ENCODE peak calls at places on chromosomes 12 and 14, in four cellular contexts. K, L, G and F are unnamed samples.

GRCh38 chr12:14955876-14956811 is 5.3 kb downstream of the ARHGDIB start:
- DNase-seq in K (no peak), L (no peak), G (peak; percentile 76), F (no peak)

GRCh38 chr14:70916776-70917175 is 9.5 kb downstream of the PCNX1 start:
- DNase-seq in G (no peak), L (no peak), K (no peak), F (no peak)

GRCh38 chr14:95389471-95390011 is 69.8 kb upstream of the CLMN start:
- DNase-seq in L (no peak), G (no peak), K (no peak), F (no peak)

GRCh38 chr12:34394211-34395055 is 372.1 kb downstream of the ALG10 start:
- DNase-seq in K (no peak), G (no peak), L (no peak), F (no peak)

GRCh38 chr14:101250948-101251811 is 310.1 kb upstream of the DIO3 start:
- DNase-seq in K (no peak), G (no peak), L (no peak), F (no peak)

GRCh38 chr12:50132505-50133135 is 20.6 kb downstream of the COX14 start:
- DNase-seq in G (no peak), L (no peak), K (peak; percentile 23), F (peak; percentile 48)

GRCh38 chr12:3252416-3252815 is 175.2 kb downstream of the TSPAN9 start:
- DNase-seq in L (no peak), K (no peak), G (no peak), F (no peak)

GRCh38 chr12:75908961-75909699 is 122.4 kb downstream of the PHLDA1 start:
- DNase-seq in L (no peak), G (no peak), K (no peak), F (peak; percentile 27)

GRCh38 chr12:93449277-93449676 is 7.5 kb upstream of the UBE2N start:
- DNase-seq in K (no peak), G (no peak), L (no peak), F (no peak)

GRCh38 chr14:36767603-36768281 is 106.1 kb downstream of the PAX9 start:
- DNase-seq in K (peak; percentile 50), L (no peak), G (no peak), F (no peak)

GRCh38 chr14:103347091-103347815 is 13.2 kb downstream of the EIF5 start:
- DNase-seq in K (no peak), G (no peak), L (no peak), F (peak; percentile 57)

GRCh38 chr14:96206461-96206860 is 1.8 kb downstream of the BDKRB2 start:
- DNase-seq in K (peak; percentile 1), G (no peak), L (no peak), F (no peak)

GRCh38 chr14:51447411-51447810 is 204.3 kb upstream of the FRMD6 start:
- DNase-seq in G (no peak), K (no peak), L (no peak), F (no peak)

GRCh38 chr12:20950248-20950647 is 139.7 kb downstream of the SLCO1B3 start:
- DNase-seq in G (peak; percentile 4), K (peak; percentile 10), L (no peak), F (peak; percentile 6)

DNA sequence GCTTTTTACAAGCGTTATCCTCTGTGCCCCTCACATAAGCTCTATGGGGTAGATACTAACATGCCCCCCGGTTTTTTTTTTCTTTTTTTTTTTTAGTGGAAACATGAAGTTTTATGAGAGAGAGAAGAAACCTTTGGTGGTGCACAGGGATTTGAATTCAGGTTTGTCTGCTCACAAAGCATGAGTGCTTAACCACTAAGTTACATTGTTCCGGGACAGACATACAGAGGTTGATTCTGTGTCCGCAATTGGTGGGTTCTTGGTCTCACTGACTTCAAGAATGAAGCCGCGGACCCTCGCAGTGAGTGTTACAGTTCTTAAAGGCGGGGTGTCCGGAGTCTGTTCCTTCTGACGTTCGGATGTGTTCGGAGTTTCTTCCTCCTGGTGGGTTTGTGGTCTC is 57.3 kb downstream of the ANO2 start:
- DNase-seq in L (no peak), K (no peak), G (no peak), F (no peak)
- TF ChIP-seq CBFB in L (no peak), K (no peak), G (no peak), F (no peak)

DNA sequence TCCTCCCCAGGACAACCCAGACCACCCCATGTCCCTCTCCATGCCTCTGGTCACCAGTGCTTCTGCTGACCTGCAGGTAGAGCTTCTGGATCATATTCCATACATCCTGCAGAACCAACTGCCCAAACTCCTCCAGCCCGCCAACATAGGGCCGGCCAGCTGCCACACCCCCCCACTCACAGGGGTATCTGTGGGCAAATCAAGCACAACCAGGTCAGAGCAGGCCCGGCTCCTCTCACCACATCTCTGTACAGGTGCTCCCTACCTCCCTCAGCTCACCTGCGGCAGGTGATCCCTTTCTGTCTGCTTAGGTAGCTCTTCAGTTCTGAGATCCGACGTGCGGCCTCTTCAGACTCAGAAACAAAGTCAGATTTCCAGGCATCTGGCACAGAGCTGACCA is 29.0 kb downstream of the TEP1 start:
- DNase-seq in G (no peak), L (no peak), K (no peak), F (no peak)
- TF ChIP-seq CBFB in G (no peak), L (no peak), K (no peak), F (no peak)

DNA sequence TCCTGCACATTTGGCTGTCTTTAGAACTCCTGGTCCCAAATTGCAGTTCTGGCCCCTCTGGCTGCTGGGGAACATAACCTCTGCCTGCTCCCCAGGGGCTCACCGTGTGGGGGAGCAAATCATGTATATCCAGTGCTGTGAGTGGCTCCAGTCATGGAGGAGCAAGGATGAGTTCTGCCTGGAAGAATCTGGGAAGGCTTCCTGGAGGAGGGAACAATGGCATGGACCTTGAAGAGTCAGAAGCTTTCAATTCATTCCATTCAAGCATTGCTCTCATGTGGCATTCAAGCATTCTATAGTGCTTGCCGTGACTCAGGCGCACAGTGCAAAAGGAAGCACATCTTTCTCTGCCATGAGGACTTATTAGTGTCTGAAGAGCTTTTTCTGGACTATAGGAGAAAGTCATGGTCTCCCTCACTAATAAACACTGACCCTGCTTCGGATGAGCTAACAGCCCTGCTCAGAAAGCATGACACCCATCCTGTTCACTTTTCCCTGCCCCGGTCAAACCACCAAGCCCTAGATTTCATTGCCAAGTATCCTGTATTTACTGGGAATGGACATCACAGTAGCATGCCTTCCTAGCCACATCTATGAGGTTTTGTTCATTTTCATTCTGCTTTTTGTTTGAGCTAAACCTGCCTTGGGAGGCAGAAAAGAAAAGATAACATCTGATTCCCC is 3.5 kb downstream of the IFI27 start:
- DNase-seq in G (no peak), L (no peak), K (no peak), F (no peak)
- TF ChIP-seq CBFB in G (no peak), L (no peak), K (no peak), F (no peak)

DNA sequence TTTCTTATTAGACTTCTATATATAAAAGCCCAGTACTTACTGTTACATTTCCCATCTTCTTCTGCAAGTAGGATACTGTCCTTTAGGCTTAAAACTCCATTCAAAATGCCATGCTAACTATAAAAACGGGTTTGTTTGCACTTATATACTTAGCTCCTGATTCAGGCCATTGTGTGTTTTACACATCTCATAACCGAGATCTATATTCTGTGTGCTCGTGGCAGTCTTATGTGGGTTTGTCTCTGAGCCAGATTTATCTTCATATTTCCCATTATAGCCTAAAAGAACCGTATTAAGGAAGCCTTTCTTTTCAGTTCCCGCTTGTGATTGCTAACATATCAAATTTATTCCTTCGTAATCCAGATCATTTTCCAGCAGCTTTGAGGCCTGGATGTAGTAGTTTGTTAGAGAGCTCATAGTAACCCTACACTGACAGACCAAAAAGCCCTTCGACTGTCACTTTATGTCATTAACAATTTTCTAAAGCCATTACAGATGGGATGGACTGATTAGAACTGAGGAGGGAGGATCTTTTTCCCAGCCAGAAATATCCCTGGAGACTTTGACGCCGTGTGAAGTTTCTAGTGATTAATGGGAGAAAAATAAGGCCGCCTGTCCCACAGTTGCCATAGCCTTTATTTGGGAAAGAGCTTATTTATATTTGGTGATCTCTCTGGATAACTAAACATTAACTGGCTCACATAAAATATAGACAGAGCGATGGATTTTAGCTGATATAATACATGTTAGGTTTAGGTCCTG is 508.5 kb downstream of the FOXG1 start:
- DNase-seq in G (no peak), L (no peak), K (no peak), F (no peak)
- TF ChIP-seq CBFB in G (no peak), L (no peak), K (no peak), F (no peak)

GRCh38 chr12:115132145-115132544 is 448.2 kb upstream of the TBX3 start:
- DNase-seq in K (no peak), G (no peak), L (no peak), F (no peak)
- TF ChIP-seq CBFB in K (no peak), G (no peak), L (no peak), F (no peak)